ENCODE peak calls at places on chromosome 1, in seven cellular contexts. O, S, Z, L, W, E and V are unnamed samples.

GRCh38 chr1:201020040-201020591 is 3.4 kb downstream of the KIF21B start:
- DNase-seq in S (no peak), L (peak; percentile 54), W (no peak), O (no peak), E (no peak), Z (peak; percentile 60), V (peak; percentile 45)

GRCh38 chr1:171913385-171913784 is 72.1 kb downstream of the DNM3 start:
- DNase-seq in W (peak; percentile 79), Z (no peak), S (no peak), E (peak; percentile 59), L (no peak), O (peak; percentile 30), V (no peak)

GRCh38 chr1:151047925-151048644 is 534 bp downstream of the C1orf56 start:
- DNase-seq in O (peak; percentile 96), E (peak; percentile 76), W (peak; percentile 77), S (peak; percentile 79), Z (peak; percentile 85), L (peak; percentile 67), V (peak; percentile 44)

GRCh38 chr1:2382621-2383361 is 8.6 kb downstream of the MORN1 start:
- DNase-seq in O (peak; percentile 70), L (peak; percentile 53), E (peak; percentile 44), S (peak; percentile 56), W (no peak), Z (peak; percentile 74), V (peak; percentile 32)

GRCh38 chr1:9872430-9873165 is 37.5 kb downstream of the CTNNBIP1 start:
- DNase-seq in W (no peak), O (no peak), S (no peak), Z (no peak), L (no peak), E (peak; percentile 22), V (no peak)

GRCh38 chr1:231419738-231420298 is 2.3 kb downstream of the EGLN1 start:
- DNase-seq in O (no peak), E (no peak), Z (no peak), S (peak; percentile 28), L (no peak), W (no peak), V (no peak)

GRCh38 chr1:59107516-59107915 is 189.4 kb upstream of the FGGY start:
- DNase-seq in L (no peak), O (no peak), E (peak; percentile 21), S (no peak), Z (no peak), W (peak; percentile 52), V (no peak)

GRCh38 chr1:83802450-83803152 is 196.3 kb downstream of the TTLL7 start:
- DNase-seq in L (no peak), Z (no peak), O (no peak), E (no peak), W (no peak), S (no peak), V (no peak)

GRCh38 chr1:59013276-59013927 is 229.6 kb upstream of the JUN start:
- DNase-seq in L (peak; percentile 27), W (peak; percentile 25), S (peak; percentile 69), Z (peak; percentile 24), O (no peak), E (peak; percentile 66), V (no peak)